ENCODE peak calls at places on chromosomes 11 and 22, in ten cellular contexts. U is dorsolateral prefrontal cortex; A is stimulated activated CD8-positive, alpha-beta memory T cell treated with anti-CD3 and anti-CD28 coated beads, Interleukin-2, amount 100 ng/mL, for 1 hour; Y is B cell; W is left ventricle myocardium superior; L is iris pigment epithelial cell; R is stomach; D is NCI-H774; J is spleen; H is NCI-H146. N is an unnamed sample.

GRCh38 chr11:11308249-11308648 is 44.8 kb downstream of the CSNK2A3 start:
- DNase-seq in R (no peak), U (no peak), H (no peak), Y (no peak), J (no peak), D (no peak), L (no peak), W (no peak), A (no peak), N (no peak)

GRCh38 chr22:37631448-37632173 is 7.9 kb upstream of the SH3BP1 start:
- DNase-seq in A (no peak), W (no peak), Y (no peak), R (no peak), H (no peak), L (no peak), U (no peak), J (peak), D (no peak), N (no peak)

GRCh38 chr11:66619080-66619554 is 2.7 kb downstream of the RBM14 start:
- DNase-seq in J (no peak), L (peak), A (no peak), R (no peak), U (no peak), D (no peak), Y (no peak), H (no peak), W (no peak), N (no peak)

GRCh38 chr22:42080287-42080686 is 787 bp downstream of the SMDT1 start:
- DNase-seq in L (peak), J (peak), A (no peak), U (no peak), R (peak), W (no peak), Y (no peak), D (no peak), H (peak), N (no peak)

GRCh38 chr11:34468209-34468841 is 29.6 kb downstream of the CAT start:
- DNase-seq in R (peak), J (no peak), A (no peak), D (no peak), H (peak), L (peak), Y (no peak), U (no peak), W (no peak), N (no peak)

GRCh38 chr11:117282956-117283355 is 8.2 kb upstream of the BACE1-AS start:
- DNase-seq in D (no peak), Y (no peak), J (no peak), H (no peak), L (no peak), U (no peak), A (no peak), R (no peak), W (no peak), N (no peak)

GRCh38 chr22:27088026-27088425 is 430.6 kb downstream of the MIAT start:
- DNase-seq in W (no peak), R (no peak), A (no peak), J (no peak), Y (no peak), U (no peak), D (no peak), H (no peak), L (peak), N (no peak)

GRCh38 chr11:133082851-133083488 is 449.3 kb downstream of the OPCML start:
- DNase-seq in U (peak), L (peak), R (peak), D (peak), W (peak), A (no peak), J (peak), Y (no peak), H (peak), N (no peak)

GRCh38 chr11:25065711-25066110 is 568.9 kb downstream of the LUZP2 start:
- DNase-seq in W (no peak), A (no peak), H (no peak), L (peak), U (no peak), J (no peak), D (no peak), Y (no peak), R (no peak), N (no peak)

GRCh38 chr22:45268958-45269844 is 15.5 kb upstream of the UPK3A start:
- DNase-seq in R (peak), U (peak), W (peak), L (peak), A (peak), Y (peak), J (peak), D (peak), H (peak), N (peak)

GRCh38 chr11:61617515-61617914 is 36.6 kb upstream of the SYT7 start:
- DNase-seq in Y (no peak), H (no peak), A (no peak), U (no peak), L (no peak), R (no peak), J (no peak), W (no peak), D (no peak), N (no peak)

GRCh38 chr11:61732705-61733104 is 19.7 kb upstream of the MYRF start:
- DNase-seq in W (peak), L (peak), A (no peak), Y (no peak), R (no peak), D (no peak), H (no peak), J (no peak), U (no peak), N (no peak)

GRCh38 chr11:61752117-61752924 is at the start of gene MYRF:
- DNase-seq in U (peak), D (peak), W (peak), A (peak), H (peak), Y (no peak), J (peak), L (no peak), R (peak), N (no peak)

GRCh38 chr11:104113541-104113940 is 50.4 kb downstream of the PDGFD start:
- DNase-seq in U (no peak), W (no peak), A (no peak), L (no peak), R (no peak), D (no peak), H (no peak), J (no peak), Y (no peak), N (no peak)

GRCh38 chr22:31952459-31952858 is 8.1 kb downstream of the YWHAH start:
- DNase-seq in R (no peak), L (peak), A (no peak), D (no peak), Y (no peak), J (no peak), H (no peak), W (no peak), U (no peak), N (peak)

GRCh38 chr22:49621601-49622210 is 206.0 kb downstream of the BRD1 start:
- DNase-seq in A (no peak), J (peak), H (no peak), L (no peak), W (peak), Y (no peak), D (no peak), R (no peak), U (no peak), N (no peak)

N was measured in AG04450.